ENCODE peak calls at places on chromosomes 11 and 22, in four cellular contexts. T, B, O and W are unnamed samples.

GRCh38 chr11:16226245-16226644 is 130.1 kb downstream of the SOX6 start:
- DNase-seq in T (no peak), B (no peak), O (no peak), W (no peak)

GRCh38 chr11:118522571-118523072 is 4.7 kb upstream of the TTC36 start:
- DNase-seq in T (no peak), B (no peak), O (peak; percentile 12), W (no peak)

GRCh38 chr11:44788536-44789227 is 61.9 kb downstream of the TSPAN18 start:
- DNase-seq in T (no peak), B (no peak), O (no peak), W (no peak)

GRCh38 chr11:46260161-46260560 is 17.3 kb upstream of the CREB3L1 start:
- DNase-seq in T (no peak), B (no peak), O (no peak), W (no peak)

GRCh38 chr11:120057595-120058581 is 80.0 kb downstream of the TRIM29 start:
- DNase-seq in T (no peak), B (no peak), O (no peak), W (no peak)

GRCh38 chr11:46533396-46534110 is 60.3 kb downstream of the AMBRA1 start:
- DNase-seq in T (no peak), B (no peak), O (no peak), W (no peak)

GRCh38 chr11:118892515-118892914 is 8.8 kb downstream of the CXCR5 start:
- DNase-seq in T (no peak), B (no peak), O (no peak), W (no peak)

GRCh38 chr11:33310720-33311500 is 53.7 kb downstream of the HIPK3 start:
- DNase-seq in T (no peak), B (no peak), O (peak; percentile 1), W (no peak)

GRCh38 chr22:44441401-44442185 is 56.4 kb downstream of the RTL6 start:
- DNase-seq in T (no peak), B (no peak), O (no peak), W (no peak)

GRCh38 chr11:15119352-15119751 is 4.6 kb downstream of the INSC start:
- DNase-seq in T (no peak), B (no peak), O (peak; percentile 84), W (no peak)